ENCODE peak calls at places on chromosomes 13 and 19, in seven cellular contexts. One of them, this sample, is unnamed.

GRCh38 chr13:38348890-38349289 is 761 bp upstream of the UFM1 start:
- DNase-seq in sigmoid colon: no peak
- DNase-seq in AG09319: no peak
- DNase-seq in left ventricle myocardium inferior: no peak
- DNase-seq in MCF 10A: peak; percentile 43
- DNase-seq in astrocyte: peak; percentile 39
- DNase-seq in ovary: no peak
- DNase-seq in this sample: no peak

GRCh38 chr19:36460046-36460445 is 29.3 kb downstream of the ZNF566 start:
- DNase-seq in sigmoid colon: no peak
- DNase-seq in AG09319: no peak
- DNase-seq in left ventricle myocardium inferior: no peak
- DNase-seq in MCF 10A: no peak
- DNase-seq in astrocyte: peak; percentile 62
- DNase-seq in ovary: no peak
- DNase-seq in this sample: no peak

GRCh38 chr19:54136086-54136863 is 1.3 kb upstream of the CNOT3 start:
- DNase-seq in sigmoid colon: no peak
- DNase-seq in AG09319: no peak
- DNase-seq in left ventricle myocardium inferior: no peak
- DNase-seq in MCF 10A: no peak
- DNase-seq in astrocyte: no peak
- DNase-seq in ovary: no peak
- DNase-seq in this sample: no peak

GRCh38 chr13:44842158-44842557 is 147.1 kb downstream of the NUFIP1 start:
- DNase-seq in sigmoid colon: no peak
- DNase-seq in AG09319: no peak
- DNase-seq in left ventricle myocardium inferior: no peak
- DNase-seq in MCF 10A: peak; percentile 21
- DNase-seq in astrocyte: peak; percentile 74
- DNase-seq in ovary: no peak
- DNase-seq in this sample: no peak

GRCh38 chr13:108980237-108980636 is 350.8 kb downstream of the MYO16 start:
- DNase-seq in sigmoid colon: no peak
- DNase-seq in AG09319: no peak
- DNase-seq in left ventricle myocardium inferior: no peak
- DNase-seq in MCF 10A: no peak
- DNase-seq in astrocyte: no peak
- DNase-seq in ovary: no peak
- DNase-seq in this sample: no peak

GRCh38 chr19:53782698-53783097 is 41.4 kb downstream of the NLRP12 start:
- DNase-seq in sigmoid colon: no peak
- DNase-seq in AG09319: no peak
- DNase-seq in left ventricle myocardium inferior: no peak
- DNase-seq in MCF 10A: no peak
- DNase-seq in astrocyte: no peak
- DNase-seq in ovary: no peak
- DNase-seq in this sample: no peak

GRCh38 chr19:51294211-51294976 is 17.1 kb upstream of the IGLON5 start:
- DNase-seq in sigmoid colon: no peak
- DNase-seq in AG09319: no peak
- DNase-seq in left ventricle myocardium inferior: no peak
- DNase-seq in MCF 10A: no peak
- DNase-seq in astrocyte: no peak
- DNase-seq in ovary: no peak
- DNase-seq in this sample: no peak

GRCh38 chr13:31749929-31750328 is 10.6 kb downstream of the RXFP2 start:
- DNase-seq in sigmoid colon: no peak
- DNase-seq in AG09319: peak; percentile 50
- DNase-seq in left ventricle myocardium inferior: no peak
- DNase-seq in MCF 10A: peak; percentile 83
- DNase-seq in astrocyte: peak; percentile 92
- DNase-seq in ovary: no peak
- DNase-seq in this sample: no peak

GRCh38 chr13:78194904-78195639 is 276.4 kb upstream of the EDNRB start:
- DNase-seq in sigmoid colon: no peak
- DNase-seq in AG09319: no peak
- DNase-seq in left ventricle myocardium inferior: no peak
- DNase-seq in MCF 10A: no peak
- DNase-seq in astrocyte: peak; percentile 65
- DNase-seq in ovary: no peak
- DNase-seq in this sample: no peak

GRCh38 chr13:32036131-32036695 is 4.6 kb downstream of the FRY start:
- DNase-seq in sigmoid colon: no peak
- DNase-seq in AG09319: no peak
- DNase-seq in left ventricle myocardium inferior: no peak
- DNase-seq in MCF 10A: no peak
- DNase-seq in astrocyte: no peak
- DNase-seq in ovary: no peak
- DNase-seq in this sample: no peak

GRCh38 chr19:3110126-3110825 is 16.1 kb downstream of the GNA11 start:
- DNase-seq in sigmoid colon: no peak
- DNase-seq in AG09319: no peak
- DNase-seq in left ventricle myocardium inferior: no peak
- DNase-seq in MCF 10A: no peak
- DNase-seq in astrocyte: no peak
- DNase-seq in ovary: no peak
- DNase-seq in this sample: no peak

GRCh38 chr19:51887522-51888498 is at the start of gene ZNF577:
- DNase-seq in sigmoid colon: peak; percentile 94
- DNase-seq in AG09319: peak; percentile 74
- DNase-seq in left ventricle myocardium inferior: peak; percentile 93
- DNase-seq in MCF 10A: no peak
- DNase-seq in astrocyte: peak; percentile 92
- DNase-seq in ovary: peak; percentile 95
- DNase-seq in this sample: peak; percentile 44

GRCh38 chr13:38783992-38784875 is 97.4 kb downstream of the FREM2 start:
- DNase-seq in sigmoid colon: no peak
- DNase-seq in AG09319: no peak
- DNase-seq in left ventricle myocardium inferior: no peak
- DNase-seq in MCF 10A: no peak
- DNase-seq in astrocyte: peak; percentile 6
- DNase-seq in ovary: no peak
- DNase-seq in this sample: no peak

GRCh38 chr19:27974082-27974513 is 1238.9 kb downstream of the UQCRFS1 start:
- DNase-seq in sigmoid colon: no peak
- DNase-seq in AG09319: no peak
- DNase-seq in left ventricle myocardium inferior: no peak
- DNase-seq in MCF 10A: no peak
- DNase-seq in astrocyte: peak; percentile 41
- DNase-seq in ovary: no peak
- DNase-seq in this sample: no peak

DNA sequence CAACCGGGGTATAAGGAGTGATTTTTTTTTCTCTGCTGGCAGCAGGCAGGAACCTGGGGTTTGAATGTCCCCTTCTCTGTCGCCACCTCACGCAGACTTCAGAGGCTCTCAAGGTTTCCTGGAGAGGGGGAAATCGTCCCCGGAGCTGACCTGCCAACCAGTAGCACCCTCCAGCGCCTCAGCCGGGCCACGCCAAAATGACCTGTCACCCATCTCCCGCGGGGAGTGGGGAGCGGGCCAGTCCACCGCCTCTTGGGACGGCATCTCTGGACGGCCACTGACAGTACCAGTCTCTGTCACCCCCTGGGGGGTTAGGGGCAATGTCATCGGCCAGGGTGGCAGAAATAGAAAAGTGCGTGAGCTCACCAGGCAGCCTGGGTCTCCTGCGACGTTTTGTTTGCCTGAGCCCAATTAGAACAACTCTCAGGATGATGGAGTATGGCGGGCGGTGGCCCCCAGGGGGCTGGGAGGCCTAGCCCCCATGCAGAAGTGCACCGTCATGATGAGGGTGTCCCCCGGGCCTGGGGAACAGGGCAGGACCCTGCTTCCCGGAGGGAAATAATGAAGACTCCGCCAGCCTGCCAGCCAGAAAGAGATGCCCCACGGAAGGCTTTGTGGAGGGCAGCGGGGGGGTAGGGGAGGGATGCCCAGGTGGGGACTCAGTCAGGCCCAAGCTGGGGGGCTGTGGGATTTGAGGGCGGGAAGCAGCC is 2.6 kb downstream of the PTPRS start:
- DNase-seq in sigmoid colon: no peak
- DNase-seq in AG09319: no peak
- DNase-seq in left ventricle myocardium inferior: no peak
- DNase-seq in MCF 10A: no peak
- DNase-seq in astrocyte: no peak
- DNase-seq in ovary: no peak
- DNase-seq in this sample: no peak
- TF ChIP-seq CTCF in sigmoid colon: no peak
- TF ChIP-seq CTCF in AG09319: no peak
- TF ChIP-seq CTCF in left ventricle myocardium inferior: no peak
- TF ChIP-seq CTCF in MCF 10A: no peak
- TF ChIP-seq CTCF in astrocyte: no peak
- TF ChIP-seq CTCF in ovary: no peak
- TF ChIP-seq CTCF in this sample: no peak

GRCh38 chr19:49417090-49417489 is 6.2 kb downstream of the PTH2 start:
- DNase-seq in sigmoid colon: no peak
- DNase-seq in AG09319: no peak
- DNase-seq in left ventricle myocardium inferior: no peak
- DNase-seq in MCF 10A: no peak
- DNase-seq in astrocyte: no peak
- DNase-seq in ovary: no peak
- DNase-seq in this sample: no peak
- TF ChIP-seq CTCF in sigmoid colon: no peak
- TF ChIP-seq CTCF in AG09319: no peak
- TF ChIP-seq CTCF in left ventricle myocardium inferior: no peak
- TF ChIP-seq CTCF in MCF 10A: no peak
- TF ChIP-seq CTCF in astrocyte: no peak
- TF ChIP-seq CTCF in ovary: no peak
- TF ChIP-seq CTCF in this sample: no peak

DNA sequence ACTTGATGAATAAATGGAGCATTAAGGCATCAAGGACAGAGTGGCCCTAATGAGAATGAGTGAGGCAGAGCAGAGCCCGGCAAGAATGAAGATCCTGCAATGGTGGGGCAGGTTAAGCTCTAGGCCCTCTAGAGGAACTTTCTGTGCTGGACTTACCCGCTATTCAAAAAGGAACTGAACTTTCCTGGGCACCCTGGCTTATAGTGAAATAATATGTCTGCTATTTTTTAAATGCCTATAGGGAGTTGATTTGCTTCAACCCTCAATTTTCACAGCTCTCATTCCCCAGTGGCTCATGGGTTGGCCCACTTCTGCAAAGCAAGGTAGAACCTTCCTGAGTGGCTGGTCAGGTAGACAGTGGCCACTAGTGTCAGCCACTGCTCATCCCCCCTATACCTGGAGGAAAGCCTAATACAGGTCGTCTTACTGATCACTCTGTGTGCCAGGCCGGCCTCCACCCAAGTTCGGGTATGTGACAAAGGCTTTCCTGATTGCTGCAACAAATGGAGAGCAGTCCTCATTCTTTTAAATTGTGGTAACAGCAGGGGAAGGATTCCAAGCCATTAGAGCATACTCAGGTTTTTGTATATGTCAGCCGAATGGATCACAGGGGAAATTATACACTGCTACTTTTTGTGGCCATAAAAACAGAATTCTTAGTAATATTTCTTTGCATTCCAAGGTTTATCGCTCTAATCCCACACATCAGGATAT is 103.0 kb downstream of the KL start:
- DNase-seq in sigmoid colon: no peak
- DNase-seq in AG09319: no peak
- DNase-seq in left ventricle myocardium inferior: no peak
- DNase-seq in MCF 10A: no peak
- DNase-seq in astrocyte: peak; percentile 74
- DNase-seq in ovary: no peak
- DNase-seq in this sample: no peak
- TF ChIP-seq CTCF in sigmoid colon: no peak
- TF ChIP-seq CTCF in AG09319: no peak
- TF ChIP-seq CTCF in left ventricle myocardium inferior: no peak
- TF ChIP-seq CTCF in MCF 10A: no peak
- TF ChIP-seq CTCF in astrocyte: no peak
- TF ChIP-seq CTCF in ovary: no peak
- TF ChIP-seq CTCF in this sample: no peak

DNA sequence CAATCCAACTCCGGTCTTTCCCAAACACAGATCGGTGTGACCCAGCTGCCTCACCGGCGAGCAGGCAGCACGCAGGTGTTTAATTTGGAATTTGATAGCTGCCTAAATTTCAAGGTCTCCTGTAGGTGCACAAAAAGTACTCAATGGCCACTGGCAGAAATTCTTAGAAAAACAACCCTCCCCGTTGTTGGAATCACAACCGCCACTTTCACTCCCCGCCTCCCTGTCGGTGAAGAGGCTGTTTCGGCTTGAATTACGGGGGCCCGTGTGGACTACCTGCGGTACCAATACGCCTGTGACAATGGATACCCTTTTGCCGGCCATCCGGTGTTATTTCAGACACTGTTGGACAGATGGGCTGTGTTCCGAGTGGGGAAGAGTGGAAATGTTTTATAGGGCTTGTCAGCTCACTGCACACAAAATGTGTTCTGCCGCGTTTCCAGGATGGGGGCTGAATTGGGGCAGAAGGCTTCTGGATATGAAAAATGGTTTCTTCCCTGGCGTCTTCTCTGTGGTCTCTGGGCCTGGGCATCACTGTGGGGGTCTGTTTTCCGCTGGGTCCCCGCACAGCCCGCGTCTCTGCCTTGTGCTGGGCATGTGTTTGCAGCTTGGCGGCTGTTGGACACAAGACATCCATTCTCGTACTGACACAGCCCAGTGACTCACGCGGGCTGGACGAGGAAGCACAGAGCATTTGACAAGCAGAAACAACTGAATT is 45.4 kb downstream of the ZIC5 start:
- DNase-seq in sigmoid colon: no peak
- DNase-seq in AG09319: no peak
- DNase-seq in left ventricle myocardium inferior: no peak
- DNase-seq in MCF 10A: no peak
- DNase-seq in astrocyte: peak; percentile 12
- DNase-seq in ovary: no peak
- DNase-seq in this sample: no peak
- TF ChIP-seq CTCF in sigmoid colon: no peak
- TF ChIP-seq CTCF in AG09319: no peak
- TF ChIP-seq CTCF in left ventricle myocardium inferior: no peak
- TF ChIP-seq CTCF in MCF 10A: no peak
- TF ChIP-seq CTCF in astrocyte: no peak
- TF ChIP-seq CTCF in ovary: no peak
- TF ChIP-seq CTCF in this sample: no peak

This sample was measured in activated B cell treated with CpG ODN at 0.5 μM for 24 hours.